ENCODE peak calls at places on chromosomes 7 and 10, in six cellular contexts. P is endodermal cell, L is cardiac muscle cell, I is stomach, V is mesendoderm, Q is OCI-LY7. J is an unnamed sample.

GRCh38 chr7:81299272-81299671 is 380.4 kb upstream of the SEMA3C start:
- DNase-seq in P (no peak), L (peak), I (no peak), V (no peak), Q (no peak), J (no peak)

GRCh38 chr7:113392421-113392820 is 274.1 kb upstream of the SMIM30 start:
- DNase-seq in P (no peak), L (no peak), I (no peak), V (no peak), Q (no peak), J (no peak)

GRCh38 chr10:23367896-23368685 is 23.5 kb upstream of the C10orf67 start:
- DNase-seq in P (no peak), L (peak), I (no peak), V (no peak), Q (peak), J (no peak)

GRCh38 chr10:32413513-32413912 is 32.4 kb upstream of the CCDC7 start:
- DNase-seq in P (no peak), L (peak), I (no peak), V (no peak), Q (no peak), J (no peak)

GRCh38 chr7:69920802-69921201 is 322.5 kb downstream of the AUTS2 start:
- DNase-seq in P (no peak), L (no peak), I (no peak), V (no peak), Q (no peak), J (no peak)

GRCh38 chr10:114437456-114438292 is 33.4 kb upstream of the AFAP1L2 start:
- DNase-seq in P (peak), L (peak), I (no peak), V (peak), Q (peak), J (no peak)

GRCh38 chr7:29609162-29610030 is 45.8 kb downstream of the PRR15 start:
- DNase-seq in P (peak), L (peak), I (peak), V (peak), Q (no peak), J (no peak)

GRCh38 chr10:28628184-28628893 is 49.0 kb upstream of the BAMBI start:
- DNase-seq in P (peak), L (peak), I (peak), V (peak), Q (peak), J (peak)

GRCh38 chr7:129773328-129773731 is 161.8 kb downstream of the NRF1 start:
- DNase-seq in P (peak), L (no peak), I (no peak), V (no peak), Q (no peak), J (no peak)

GRCh38 chr10:43263551-43264323 is 3.1 kb downstream of the RASGEF1A start:
- DNase-seq in P (peak), L (no peak), I (peak), V (no peak), Q (no peak), J (no peak)

GRCh38 chr10:84224411-84225028 is 824 bp downstream of the LRIT2 start:
- DNase-seq in P (peak), L (no peak), I (no peak), V (peak), Q (peak), J (no peak)

GRCh38 chr7:140003913-140004382 is 58.8 kb downstream of the PARP12 start:
- DNase-seq in P (peak), L (peak), I (peak), V (peak), Q (peak), J (no peak)

GRCh38 chr10:77961668-77962067 is 35.1 kb upstream of the DLG5 start:
- DNase-seq in P (no peak), L (no peak), I (no peak), V (no peak), Q (no peak), J (no peak)

GRCh38 chr7:120320218-120320961 is 47.4 kb downstream of the KCND2 start:
- DNase-seq in P (no peak), L (peak), I (no peak), V (no peak), Q (no peak), J (no peak)
- H3K27ac ChIP-seq in P (no peak), L (no peak), I (no peak), V (no peak), Q (no peak), J (no peak)

GRCh38 chr7:19561121-19561805 is 147.6 kb downstream of the POLR1F start:
- DNase-seq in P (no peak), L (peak), I (no peak), V (no peak), Q (no peak), J (no peak)
- H3K27ac ChIP-seq in P (no peak), L (no peak), I (no peak), V (no peak), Q (no peak), J (peak)

GRCh38 chr7:47477191-47478016 is 104.5 kb downstream of the TNS3 start:
- DNase-seq in P (no peak), L (no peak), I (no peak), V (no peak), Q (no peak), J (no peak)

GRCh38 chr7:47480576-47481538 is 101.1 kb downstream of the TNS3 start:
- DNase-seq in P (peak), L (no peak), I (no peak), V (no peak), Q (no peak), J (no peak)

GRCh38 chr7:47479821-47480575 is 101.9 kb downstream of the TNS3 start:
- DNase-seq in P (no peak), L (no peak), I (no peak), V (no peak), Q (peak), J (no peak)

GRCh38 chr7:47478017-47478344 is 103.9 kb downstream of the TNS3 start:
- DNase-seq in P (no peak), L (peak), I (no peak), V (no peak), Q (no peak), J (no peak)

DNA sequence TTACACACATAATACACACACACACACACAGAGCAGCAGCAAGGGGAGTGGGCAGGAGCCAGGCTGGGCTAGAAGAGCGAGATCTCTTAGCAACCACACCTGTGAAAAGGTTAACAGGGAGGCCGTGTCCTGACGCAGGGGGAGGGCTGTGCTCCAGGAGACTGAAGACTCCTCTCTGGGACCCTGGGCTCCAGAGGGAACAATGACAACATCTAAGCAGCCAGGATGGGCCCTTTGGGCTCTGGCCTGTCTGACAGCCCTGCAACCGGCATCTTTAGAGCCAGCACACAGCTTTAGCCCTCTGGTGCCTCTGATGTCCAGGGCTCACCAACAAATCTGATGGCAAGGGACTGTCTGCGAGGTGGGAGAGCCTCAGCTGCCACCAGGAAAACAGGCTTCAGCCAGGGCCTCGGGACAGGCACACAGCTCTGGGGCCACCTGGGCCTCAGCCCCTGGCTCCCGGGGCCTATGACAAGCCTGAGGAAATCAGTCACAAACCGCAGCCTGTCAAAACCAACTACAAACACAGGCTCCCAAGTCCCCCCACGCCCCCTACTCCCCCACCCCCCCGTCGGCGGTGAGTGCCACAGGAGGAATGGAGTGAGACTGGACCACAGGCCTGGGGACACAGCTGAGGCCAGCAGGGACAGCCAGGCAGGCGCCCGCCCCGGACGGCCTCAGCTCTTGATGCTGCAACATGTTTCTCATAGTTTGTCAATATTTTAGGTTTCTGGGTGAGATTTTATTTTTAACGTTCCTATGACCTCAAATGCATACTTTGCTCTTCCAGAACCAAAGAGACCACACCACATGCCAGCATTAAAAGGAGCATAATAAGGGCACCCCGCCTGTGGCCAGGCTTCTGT is 102.8 kb downstream of the TNS3 start:
- DNase-seq in P (no peak), L (no peak), I (no peak), V (no peak), Q (no peak), J (no peak)
- H3K27ac ChIP-seq in P (peak), L (peak), I (peak), V (no peak), Q (no peak), J (peak)

GRCh38 chr7:127586346-127586745 is 950 bp upstream of the GCC1 start:
- DNase-seq in P (no peak), L (no peak), I (no peak), V (peak), Q (no peak), J (no peak)
- H3K27ac ChIP-seq in P (no peak), L (no peak), I (peak), V (no peak), Q (no peak), J (peak)

GRCh38 chr10:98445200-98445812 is 1.4 kb downstream of the HPS1 start:
- DNase-seq in P (no peak), L (no peak), I (no peak), V (no peak), Q (no peak), J (no peak)
- H3K27ac ChIP-seq in P (no peak), L (peak), I (peak), V (no peak), Q (no peak), J (peak)

GRCh38 chr10:932589-932988 is 1.1 kb upstream of the LARP4B start:
- DNase-seq in P (peak), L (no peak), I (no peak), V (no peak), Q (no peak), J (no peak)
- H3K27ac ChIP-seq in P (no peak), L (peak), I (peak), V (no peak), Q (no peak), J (peak)

J was measured in gastrocnemius medialis.